ENCODE peak calls at places on chromosomes 13 and 19, in six cellular contexts. One of them, this sample, is unnamed.

GRCh38 chr13:48236528-48237353 is 3.7 kb downstream of the ITM2B start:
- DNase-seq in GM23248: peak; percentile 45
- DNase-seq in PC-3: no peak
- DNase-seq in astrocyte: no peak
- DNase-seq in endothelial cell of umbilical vein: peak; percentile 32
- DNase-seq in MM.1S: no peak
- DNase-seq in this sample: no peak

GRCh38 chr19:40529093-40529954 is 47.3 kb upstream of the SHKBP1 start:
- DNase-seq in endothelial cell of umbilical vein: peak; percentile 87
- DNase-seq in PC-3: peak; percentile 81
- DNase-seq in astrocyte: peak; percentile 35
- DNase-seq in GM23248: peak; percentile 85
- DNase-seq in MM.1S: peak; percentile 86
- DNase-seq in this sample: peak; percentile 96

GRCh38 chr19:17949956-17950309 is 17.0 kb upstream of the KCNN1 start:
- DNase-seq in MM.1S: no peak
- DNase-seq in astrocyte: no peak
- DNase-seq in PC-3: peak; percentile 14
- DNase-seq in GM23248: no peak
- DNase-seq in endothelial cell of umbilical vein: no peak
- DNase-seq in this sample: no peak

GRCh38 chr13:99500839-99501134 is 485 bp upstream of the TM9SF2 start:
- DNase-seq in GM23248: no peak
- DNase-seq in astrocyte: no peak
- DNase-seq in endothelial cell of umbilical vein: no peak
- DNase-seq in MM.1S: no peak
- DNase-seq in PC-3: no peak
- DNase-seq in this sample: no peak

GRCh38 chr19:38538793-38539528 is 78.8 kb downstream of the MAP4K1 start:
- DNase-seq in GM23248: no peak
- DNase-seq in PC-3: no peak
- DNase-seq in astrocyte: no peak
- DNase-seq in MM.1S: peak; percentile 67
- DNase-seq in endothelial cell of umbilical vein: no peak
- DNase-seq in this sample: no peak

GRCh38 chr13:32164622-32165268 is 133.2 kb downstream of the FRY start:
- DNase-seq in astrocyte: peak; percentile 48
- DNase-seq in MM.1S: peak; percentile 63
- DNase-seq in endothelial cell of umbilical vein: peak; percentile 51
- DNase-seq in GM23248: peak; percentile 76
- DNase-seq in PC-3: peak; percentile 79
- DNase-seq in this sample: peak; percentile 94

GRCh38 chr19:39166571-39167391 is 30.0 kb upstream of the NCCRP1 start:
- DNase-seq in astrocyte: no peak
- DNase-seq in GM23248: no peak
- DNase-seq in MM.1S: no peak
- DNase-seq in PC-3: peak; percentile 44
- DNase-seq in endothelial cell of umbilical vein: no peak
- DNase-seq in this sample: no peak

GRCh38 chr13:34655554-34655953 is 286.5 kb upstream of the NBEA start:
- DNase-seq in endothelial cell of umbilical vein: no peak
- DNase-seq in PC-3: no peak
- DNase-seq in astrocyte: no peak
- DNase-seq in GM23248: no peak
- DNase-seq in MM.1S: no peak
- DNase-seq in this sample: no peak

GRCh38 chr13:107121793-107122192 is 553.9 kb upstream of the ARGLU1 start:
- DNase-seq in PC-3: no peak
- DNase-seq in astrocyte: no peak
- DNase-seq in GM23248: no peak
- DNase-seq in MM.1S: no peak
- DNase-seq in endothelial cell of umbilical vein: no peak
- DNase-seq in this sample: no peak

GRCh38 chr19:35913589-35913988 is 5.5 kb upstream of the TYROBP start:
- DNase-seq in endothelial cell of umbilical vein: no peak
- DNase-seq in PC-3: peak; percentile 27
- DNase-seq in GM23248: peak; percentile 73
- DNase-seq in MM.1S: no peak
- DNase-seq in astrocyte: peak; percentile 47
- DNase-seq in this sample: peak; percentile 40

GRCh38 chr19:48890551-48890950 is 8.0 kb downstream of the TULP2 start:
- DNase-seq in astrocyte: no peak
- DNase-seq in GM23248: no peak
- DNase-seq in endothelial cell of umbilical vein: no peak
- DNase-seq in MM.1S: no peak
- DNase-seq in PC-3: no peak
- DNase-seq in this sample: no peak

GRCh38 chr13:60454425-60454824 is 57.4 kb downstream of the TDRD3 start:
- DNase-seq in MM.1S: no peak
- DNase-seq in PC-3: no peak
- DNase-seq in astrocyte: no peak
- DNase-seq in GM23248: no peak
- DNase-seq in endothelial cell of umbilical vein: no peak
- DNase-seq in this sample: no peak

GRCh38 chr19:17847538-17848366 is at the start of gene JAK3:
- DNase-seq in MM.1S: peak; percentile 67
- DNase-seq in PC-3: no peak
- DNase-seq in endothelial cell of umbilical vein: peak; percentile 70
- DNase-seq in GM23248: peak; percentile 87
- DNase-seq in astrocyte: no peak
- DNase-seq in this sample: peak; percentile 76

GRCh38 chr19:17125052-17125727 is 49.6 kb downstream of the MYO9B start:
- DNase-seq in PC-3: no peak
- DNase-seq in MM.1S: peak; percentile 14
- DNase-seq in astrocyte: peak; percentile 37
- DNase-seq in endothelial cell of umbilical vein: no peak
- DNase-seq in GM23248: peak; percentile 17
- DNase-seq in this sample: no peak

GRCh38 chr19:15562861-15563260 is 52.2 kb upstream of the CYP4F8 start:
- DNase-seq in GM23248: peak; percentile 26
- DNase-seq in astrocyte: no peak
- DNase-seq in endothelial cell of umbilical vein: no peak
- DNase-seq in PC-3: peak; percentile 57
- DNase-seq in MM.1S: no peak
- DNase-seq in this sample: no peak

GRCh38 chr19:49860716-49861100 is 6.7 kb downstream of the PNKP start:
- DNase-seq in GM23248: no peak
- DNase-seq in PC-3: no peak
- DNase-seq in MM.1S: no peak
- DNase-seq in astrocyte: no peak
- DNase-seq in endothelial cell of umbilical vein: no peak
- DNase-seq in this sample: no peak

GRCh38 chr19:10420444-10421239 is at the start of gene PDE4A:
- DNase-seq in endothelial cell of umbilical vein: no peak
- DNase-seq in astrocyte: no peak
- DNase-seq in PC-3: peak; percentile 33
- DNase-seq in MM.1S: peak; percentile 78
- DNase-seq in GM23248: peak; percentile 68
- DNase-seq in this sample: peak; percentile 69

GRCh38 chr19:1857648-1858326 is 5.6 kb downstream of the KLF16 start:
- DNase-seq in astrocyte: no peak
- DNase-seq in GM23248: no peak
- DNase-seq in endothelial cell of umbilical vein: no peak
- DNase-seq in PC-3: no peak
- DNase-seq in MM.1S: no peak
- DNase-seq in this sample: peak; percentile 51
- H3K4me2 ChIP-seq in astrocyte: peak overlapping the region; percentile 81
- H3K4me2 ChIP-seq in GM23248: peak overlapping the region; percentile 74
- H3K4me2 ChIP-seq in endothelial cell of umbilical vein: no peak overlapping the region
- H3K4me2 ChIP-seq in PC-3: no peak overlapping the region
- H3K4me2 ChIP-seq in MM.1S: peak overlapping the region; percentile 99
- H3K4me2 ChIP-seq in this sample: peak overlapping the region; percentile 90

GRCh38 chr19:43467730-43468129 is 2.3 kb upstream of the LYPD3 start:
- DNase-seq in MM.1S: no peak
- DNase-seq in GM23248: peak; percentile 59
- DNase-seq in endothelial cell of umbilical vein: peak; percentile 15
- DNase-seq in astrocyte: peak; percentile 41
- DNase-seq in PC-3: peak; percentile 71
- DNase-seq in this sample: no peak

GRCh38 chr19:43468354-43469159 is 3.1 kb upstream of the LYPD3 start:
- DNase-seq in MM.1S: no peak
- DNase-seq in GM23248: no peak
- DNase-seq in endothelial cell of umbilical vein: no peak
- DNase-seq in astrocyte: no peak
- DNase-seq in PC-3: no peak
- DNase-seq in this sample: no peak

GRCh38 chr19:43471091-43471490 is 5.7 kb upstream of the LYPD3 start:
- DNase-seq in astrocyte: no peak
- DNase-seq in PC-3: no peak
- DNase-seq in MM.1S: no peak
- DNase-seq in GM23248: no peak
- DNase-seq in endothelial cell of umbilical vein: no peak
- DNase-seq in this sample: no peak

GRCh38 chr19:43469160-43469480 is 3.7 kb upstream of the LYPD3 start:
- DNase-seq in endothelial cell of umbilical vein: no peak
- DNase-seq in GM23248: no peak
- DNase-seq in PC-3: no peak
- DNase-seq in astrocyte: no peak
- DNase-seq in MM.1S: no peak
- DNase-seq in this sample: no peak

GRCh38 chr19:43470288-43470687 is 4.9 kb upstream of the LYPD3 start:
- DNase-seq in endothelial cell of umbilical vein: no peak
- DNase-seq in MM.1S: no peak
- DNase-seq in PC-3: peak; percentile 80
- DNase-seq in GM23248: peak; percentile 70
- DNase-seq in astrocyte: peak; percentile 71
- DNase-seq in this sample: no peak
- H3K79me2 ChIP-seq in endothelial cell of umbilical vein: no peaks in the 10 kb centered on the region
- H3K79me2 ChIP-seq in MM.1S: no peaks in the 10 kb centered on the region
- H3K79me2 ChIP-seq in PC-3: peaks cover under 1% of the 10 kb centered on the region
- H3K79me2 ChIP-seq in GM23248: no peaks in the 10 kb centered on the region
- H3K79me2 ChIP-seq in astrocyte: no peaks in the 10 kb centered on the region
- H3K79me2 ChIP-seq in this sample: no peaks in the 10 kb centered on the region

DNA sequence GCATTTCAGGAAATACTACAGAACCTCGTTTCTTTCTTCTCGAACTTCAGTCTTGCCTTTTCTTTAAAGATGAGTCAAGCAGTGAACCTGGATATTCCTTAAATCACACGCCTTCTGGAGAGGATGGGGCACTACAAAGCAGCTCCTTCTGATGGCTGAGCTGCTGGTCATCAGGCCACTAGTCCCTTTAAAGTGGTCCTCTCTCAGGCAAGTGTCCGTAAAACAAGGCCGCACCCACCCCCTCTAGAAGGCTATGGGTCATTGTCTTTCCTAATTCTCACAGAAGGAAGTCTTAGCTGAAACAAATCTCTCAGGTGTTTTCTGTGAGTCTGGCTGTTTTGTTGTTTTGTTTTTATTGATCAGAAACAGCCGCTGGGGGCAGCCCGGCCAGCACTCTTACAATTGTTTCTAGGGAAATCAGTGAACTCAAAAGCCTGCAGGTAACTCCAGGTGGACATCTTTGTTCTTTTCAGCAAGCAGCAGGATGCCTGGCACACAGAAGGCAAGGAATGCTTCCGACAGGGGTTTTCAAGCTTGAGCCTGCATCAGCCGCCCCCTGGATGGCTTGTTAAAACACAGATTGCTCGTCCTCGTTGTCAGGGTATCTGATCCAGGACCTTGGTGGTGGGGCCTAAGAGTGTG is 45.4 kb downstream of the MBNL2 start:
- DNase-seq in GM23248: no peak
- DNase-seq in astrocyte: no peak
- DNase-seq in endothelial cell of umbilical vein: no peak
- DNase-seq in MM.1S: no peak
- DNase-seq in PC-3: no peak
- DNase-seq in this sample: no peak
- H3K4me2 ChIP-seq in GM23248: no peak overlapping the region
- H3K4me2 ChIP-seq in astrocyte: peak overlapping the region; percentile 77
- H3K4me2 ChIP-seq in endothelial cell of umbilical vein: peak overlapping the region; percentile 37
- H3K4me2 ChIP-seq in MM.1S: no peak overlapping the region
- H3K4me2 ChIP-seq in PC-3: no peak overlapping the region
- H3K4me2 ChIP-seq in this sample: no peak overlapping the region

GRCh38 chr19:2326699-2327360 is 1.6 kb downstream of the LSM7 start:
- DNase-seq in endothelial cell of umbilical vein: no peak
- DNase-seq in GM23248: peak; percentile 20
- DNase-seq in astrocyte: no peak
- DNase-seq in MM.1S: no peak
- DNase-seq in PC-3: no peak
- DNase-seq in this sample: no peak
- H3K79me2 ChIP-seq in endothelial cell of umbilical vein: peaks cover 41% of the 10 kb centered on the region
- H3K79me2 ChIP-seq in GM23248: peaks cover 72% of the 10 kb centered on the region
- H3K79me2 ChIP-seq in astrocyte: peaks cover 69% of the 10 kb centered on the region
- H3K79me2 ChIP-seq in MM.1S: peaks cover 83% of the 10 kb centered on the region
- H3K79me2 ChIP-seq in PC-3: peaks cover 62% of the 10 kb centered on the region
- H3K79me2 ChIP-seq in this sample: peaks cover 56% of the 10 kb centered on the region

DNA sequence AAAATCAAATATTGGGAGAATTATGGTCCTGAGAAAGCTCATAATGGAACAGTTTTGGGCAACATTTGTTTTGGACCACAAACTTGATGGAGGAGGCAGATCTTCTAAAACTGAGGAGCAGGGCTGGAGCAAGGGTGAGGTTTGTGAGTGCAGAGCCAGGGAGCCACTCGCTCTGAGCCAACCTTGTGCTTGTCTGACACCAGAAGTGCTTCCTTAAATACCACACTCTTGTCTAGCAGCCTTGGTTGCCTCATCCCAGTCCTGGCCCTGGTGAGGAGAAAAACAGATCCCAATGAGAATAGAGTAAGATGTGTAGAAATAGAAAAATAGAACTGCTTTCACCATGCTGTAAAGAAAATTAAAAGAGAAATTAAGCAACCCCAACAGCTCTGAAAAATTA is 6.7 kb downstream of the ZNF317 start:
- DNase-seq in MM.1S: no peak
- DNase-seq in GM23248: no peak
- DNase-seq in PC-3: no peak
- DNase-seq in astrocyte: no peak
- DNase-seq in endothelial cell of umbilical vein: no peak
- DNase-seq in this sample: no peak
- H3K4me2 ChIP-seq in MM.1S: no peak overlapping the region
- H3K4me2 ChIP-seq in GM23248: no peak overlapping the region
- H3K4me2 ChIP-seq in PC-3: no peak overlapping the region
- H3K4me2 ChIP-seq in astrocyte: no peak overlapping the region
- H3K4me2 ChIP-seq in endothelial cell of umbilical vein: no peak overlapping the region
- H3K4me2 ChIP-seq in this sample: no peak overlapping the region

GRCh38 chr13:46606915-46607413 is 54.0 kb downstream of the LRCH1 start:
- DNase-seq in PC-3: no peak
- DNase-seq in MM.1S: no peak
- DNase-seq in endothelial cell of umbilical vein: no peak
- DNase-seq in GM23248: no peak
- DNase-seq in astrocyte: no peak
- DNase-seq in this sample: no peak
- H3K79me2 ChIP-seq in PC-3: peaks cover 69% of the 10 kb centered on the region
- H3K79me2 ChIP-seq in MM.1S: peaks cover 58% of the 10 kb centered on the region
- H3K79me2 ChIP-seq in endothelial cell of umbilical vein: peaks cover 17% of the 10 kb centered on the region
- H3K79me2 ChIP-seq in GM23248: peaks cover 94% of the 10 kb centered on the region
- H3K79me2 ChIP-seq in astrocyte: peaks cover 78% of the 10 kb centered on the region
- H3K79me2 ChIP-seq in this sample: no peaks in the 10 kb centered on the region

GRCh38 chr13:28185256-28185655 is 46.9 kb downstream of the PAN3 start:
- DNase-seq in PC-3: no peak
- DNase-seq in astrocyte: peak; percentile 7
- DNase-seq in GM23248: no peak
- DNase-seq in endothelial cell of umbilical vein: peak; percentile 84
- DNase-seq in MM.1S: no peak
- DNase-seq in this sample: no peak
- H3K4me2 ChIP-seq in PC-3: no peak overlapping the region
- H3K4me2 ChIP-seq in astrocyte: no peak overlapping the region
- H3K4me2 ChIP-seq in GM23248: no peak overlapping the region
- H3K4me2 ChIP-seq in endothelial cell of umbilical vein: peak overlapping the region; percentile 78
- H3K4me2 ChIP-seq in MM.1S: no peak overlapping the region
- H3K4me2 ChIP-seq in this sample: no peak overlapping the region

This sample was measured in Karpas-422.